ENCODE peak calls at places on chromosomes 2 and 18, in seven cellular contexts. X, I, S, Q, H, E and V are unnamed samples.

GRCh38 chr18:63953811-63954210 is 4.7 kb downstream of the HMSD start:
- DNase-seq in X (no peak), I (no peak), S (peak), Q (no peak), H (no peak), E (no peak), V (no peak)

GRCh38 chr18:76223403-76223802 is 271.6 kb downstream of the ZNF516 start:
- DNase-seq in X (no peak), I (no peak), S (no peak), Q (no peak), H (no peak), E (no peak), V (no peak)

GRCh38 chr2:182833084-182833483 is 33.4 kb downstream of the FRZB start:
- DNase-seq in X (no peak), I (no peak), S (no peak), Q (no peak), H (no peak), E (no peak), V (no peak)

GRCh38 chr2:38750011-38750792 is 959 bp downstream of the SRSF7 start:
- DNase-seq in X (peak), I (peak), S (peak), Q (peak), H (peak), E (peak), V (peak)

GRCh38 chr2:128090909-128091690 is at the start of gene UGGT1:
- DNase-seq in X (peak), I (peak), S (peak), Q (peak), H (peak), E (peak), V (peak)

GRCh38 chr18:62179213-62179612 is 7.6 kb downstream of the PIGN start:
- DNase-seq in X (no peak), I (no peak), S (no peak), Q (no peak), H (no peak), E (no peak), V (no peak)

GRCh38 chr2:171523969-171524401 is 1.7 kb downstream of the CYBRD1 start:
- DNase-seq in X (peak), I (peak), S (peak), Q (no peak), H (no peak), E (peak), V (no peak)

GRCh38 chr2:117875786-117876185 is 61.3 kb downstream of the DDX18 start:
- DNase-seq in X (no peak), I (no peak), S (no peak), Q (no peak), H (no peak), E (no peak), V (no peak)

GRCh38 chr18:54806526-54806925 is 21.8 kb upstream of the RAB27B start:
- DNase-seq in X (peak), I (peak), S (peak), Q (no peak), H (no peak), E (no peak), V (no peak)

GRCh38 chr2:235665656-235666239 is 171.9 kb downstream of the AGAP1 start:
- DNase-seq in X (peak), I (peak), S (peak), Q (no peak), H (no peak), E (no peak), V (peak)

GRCh38 chr2:101704046-101704466 is 6.5 kb downstream of the MAP4K4 start:
- DNase-seq in X (peak), I (peak), S (peak), Q (no peak), H (no peak), E (peak), V (peak)

GRCh38 chr2:203987959-203988358 is 51.4 kb downstream of the ICOS start:
- DNase-seq in X (no peak), I (no peak), S (no peak), Q (no peak), H (no peak), E (no peak), V (no peak)

GRCh38 chr2:158405341-158405740 is 51.2 kb downstream of the CCDC148 start:
- DNase-seq in X (no peak), I (no peak), S (no peak), Q (no peak), H (no peak), E (no peak), V (no peak)

GRCh38 chr18:6920099-6920955 is 190.8 kb downstream of the ARHGAP28 start:
- DNase-seq in X (peak), I (peak), S (peak), Q (no peak), H (no peak), E (peak), V (peak)

GRCh38 chr2:54422072-54422581 is 34.0 kb upstream of the SPTBN1 start:
- DNase-seq in X (no peak), I (no peak), S (no peak), Q (no peak), H (no peak), E (no peak), V (no peak)

GRCh38 chr18:59395226-59396175 is 36.4 kb upstream of the LMAN1 start:
- DNase-seq in X (no peak), I (no peak), S (no peak), Q (no peak), H (no peak), E (no peak), V (no peak)

DNA sequence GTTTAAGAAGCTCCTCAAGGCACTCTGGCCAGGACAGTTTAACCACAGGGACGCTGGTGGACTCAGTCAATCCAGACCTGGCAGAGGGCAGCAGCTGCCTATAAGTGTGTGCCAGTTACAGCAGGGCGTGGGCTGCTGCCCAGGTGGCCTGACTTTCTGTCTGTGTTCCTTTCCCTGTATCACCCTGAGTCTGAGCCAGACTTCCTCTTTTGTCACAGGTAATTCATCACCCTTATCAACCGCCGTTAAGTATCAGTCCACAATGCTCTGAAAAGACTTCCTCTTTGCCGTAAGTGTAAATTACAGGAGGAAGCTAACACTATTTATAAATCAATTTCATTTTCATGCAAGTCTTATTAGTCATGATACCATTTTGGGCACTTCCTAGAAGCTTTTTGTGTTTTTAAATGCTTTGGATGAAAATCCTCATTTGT is 7.0 kb downstream of the LPIN1 start:
- DNase-seq in X (no peak), I (no peak), S (no peak), Q (peak), H (no peak), E (no peak), V (no peak)
- H3K4me3 ChIP-seq in X (no peak), I (no peak), S (no peak), Q (peak), H (no peak), E (no peak), V (no peak)

GRCh38 chr2:25743132-25743830 is 69.9 kb upstream of the DTNB start:
- DNase-seq in X (no peak), I (no peak), S (no peak), Q (peak), H (no peak), E (no peak), V (no peak)
- TF ChIP-seq CTCF in X (no peak), I (no peak), S (no peak), Q (no peak), H (no peak), E (no peak), V (no peak)

GRCh38 chr2:6082619-6083018 is 390.4 kb downstream of the SOX11 start:
- DNase-seq in X (no peak), I (no peak), S (no peak), Q (no peak), H (no peak), E (no peak), V (no peak)

GRCh38 chr2:6081955-6082354 is 389.8 kb downstream of the SOX11 start:
- DNase-seq in X (no peak), I (no peak), S (no peak), Q (no peak), H (no peak), E (no peak), V (no peak)

GRCh38 chr2:6081542-6081872 is 389.3 kb downstream of the SOX11 start:
- DNase-seq in X (no peak), I (no peak), S (no peak), Q (no peak), H (no peak), E (no peak), V (no peak)

GRCh38 chr2:6079405-6079804 is 387.2 kb downstream of the SOX11 start:
- DNase-seq in X (no peak), I (no peak), S (no peak), Q (no peak), H (no peak), E (no peak), V (no peak)

DNA sequence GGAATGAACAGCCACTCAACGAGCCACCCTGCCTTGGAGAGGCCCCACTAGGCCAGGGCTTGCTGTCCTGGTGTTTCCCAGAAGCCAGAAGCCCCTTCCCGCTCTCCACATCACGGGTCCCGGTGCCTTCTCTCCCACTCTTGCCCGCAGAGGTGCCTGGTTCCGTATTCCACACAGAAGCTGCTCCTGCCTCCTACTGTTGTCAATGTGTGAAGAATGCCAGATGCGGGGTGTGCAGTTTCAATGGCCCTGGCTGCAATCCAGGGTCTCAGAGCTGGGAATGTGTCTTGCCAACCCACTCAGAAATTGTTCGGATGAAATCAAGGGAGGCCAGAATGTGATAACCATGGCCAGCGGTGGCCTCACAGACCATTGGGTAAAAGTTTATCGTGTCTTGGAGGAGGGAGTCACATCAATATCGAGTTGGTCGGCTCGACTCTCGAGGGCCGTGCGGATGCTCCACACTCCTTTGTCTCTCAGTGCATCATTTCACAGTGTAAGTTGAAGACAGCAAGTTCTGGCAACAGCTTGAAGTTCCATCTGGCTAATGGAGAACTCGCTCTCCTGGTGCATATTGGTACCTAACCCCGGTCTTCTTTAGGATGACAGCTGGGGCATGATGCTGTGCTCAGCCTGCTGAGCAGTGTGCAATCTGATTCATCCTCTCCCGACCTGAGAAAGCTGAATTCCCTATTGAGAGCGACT is 388.8 kb downstream of the SOX11 start:
- DNase-seq in X (no peak), I (no peak), S (no peak), Q (no peak), H (peak), E (no peak), V (no peak)
- H3K4me3 ChIP-seq in X (no peak), I (no peak), S (no peak), Q (peak), H (no peak), E (no peak), V (no peak)

DNA sequence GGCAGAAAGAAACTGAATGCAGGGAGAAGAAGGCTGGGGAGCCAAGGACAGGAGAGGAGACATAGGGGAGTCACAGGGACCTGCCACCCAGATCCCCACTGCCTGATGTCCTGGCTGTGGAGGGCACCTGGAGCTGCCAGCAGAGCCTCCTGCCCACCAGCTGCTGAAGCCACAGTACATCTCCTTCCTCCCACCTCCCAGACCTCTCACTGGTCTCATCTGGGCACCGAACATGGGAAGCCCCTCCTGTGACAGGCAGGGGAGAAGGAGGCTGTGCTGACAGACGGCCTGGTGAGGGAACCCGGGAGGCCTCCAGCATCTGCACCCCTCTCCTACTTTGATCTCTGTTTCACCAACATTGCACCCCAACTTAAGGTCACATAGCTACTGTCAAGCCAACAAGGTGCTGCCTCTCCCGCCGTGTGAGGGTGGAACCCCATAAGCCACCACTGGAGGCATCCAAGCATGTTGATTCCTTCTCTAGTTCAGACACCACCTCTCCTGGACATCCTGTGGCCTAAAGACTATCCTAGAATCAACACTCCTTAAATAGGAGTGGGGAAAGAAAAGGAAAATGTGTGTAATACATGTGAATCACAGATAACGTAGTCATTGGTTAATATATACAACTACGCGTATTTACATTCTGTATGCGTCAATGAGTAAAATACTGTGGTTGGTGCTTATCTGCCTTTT is 3.6 kb upstream of the RNPEPL1 start:
- DNase-seq in X (peak), I (peak), S (no peak), Q (peak), H (no peak), E (peak), V (peak)
- TF ChIP-seq CTCF in X (peak), I (peak), S (no peak), Q (no peak), H (no peak), E (peak), V (no peak)

GRCh38 chr18:48834421-48835011 is 116.2 kb downstream of the SMAD7 start:
- DNase-seq in X (peak), I (peak), S (peak), Q (peak), H (peak), E (no peak), V (peak)
- H3K4me3 ChIP-seq in X (peak), I (no peak), S (no peak), Q (peak), H (no peak), E (no peak), V (no peak)

DNA sequence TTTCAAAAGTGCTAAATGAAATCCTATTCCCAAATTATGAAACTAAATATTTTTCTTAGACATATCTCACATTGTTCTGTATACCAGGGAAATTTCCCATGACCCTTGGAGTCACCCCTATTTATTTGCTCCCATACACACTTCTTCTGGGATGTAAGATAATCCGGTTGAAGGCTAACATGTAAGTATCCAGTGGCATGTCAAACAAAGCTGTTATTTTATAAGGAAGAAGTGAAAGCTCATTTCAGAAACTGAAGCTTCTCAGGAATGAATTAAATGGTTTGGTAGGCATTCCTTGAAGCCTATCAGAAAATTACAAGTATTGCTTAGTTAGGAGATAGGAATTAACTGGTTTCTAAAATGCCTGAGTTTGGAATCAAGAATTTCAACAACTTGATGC is 108.6 kb upstream of the RND3 start:
- DNase-seq in X (peak), I (peak), S (peak), Q (no peak), H (no peak), E (no peak), V (no peak)
- TF ChIP-seq CTCF in X (no peak), I (no peak), S (no peak), Q (no peak), H (no peak), E (no peak), V (no peak)

GRCh38 chr2:74550231-74550630 is 3.5 kb downstream of the LOXL3 start:
- DNase-seq in X (no peak), I (no peak), S (no peak), Q (no peak), H (no peak), E (no peak), V (no peak)
- H3K4me3 ChIP-seq in X (no peak), I (no peak), S (no peak), Q (no peak), H (no peak), E (no peak), V (no peak)